ENCODE peak calls at places on chromosomes 4 and X, in four cellular contexts. V is HepG2, H is Panc1, M is K562. Q is an unnamed sample.

GRCh38 chr4:3786196-3786869 is 20.1 kb downstream of the ADRA2C start:
- DNase-seq in V (peak; percentile 59), H (no peak), M (no peak), Q (no peak)

GRCh38 chr4:31682796-31683195 is 962.6 kb downstream of the PCDH7 start:
- DNase-seq in V (no peak), H (no peak), M (no peak), Q (no peak)

GRCh38 chr4:22692736-22693135 is at the start of gene GBA3:
- DNase-seq in V (no peak), H (no peak), M (no peak), Q (no peak)

GRCh38 chrX:32448320-32448719 is 763.0 kb downstream of the DMD start:
- DNase-seq in V (peak; percentile 0), H (no peak), M (no peak), Q (no peak)

GRCh38 chr4:40255722-40256281 is 59.0 kb downstream of the RHOH start:
- DNase-seq in V (peak; percentile 71), H (peak; percentile 79), M (peak; percentile 23), Q (peak; percentile 97)

GRCh38 chr4:6221851-6222760 is 21.8 kb upstream of the JAKMIP1 start:
- DNase-seq in V (no peak), H (no peak), M (peak; percentile 17), Q (peak; percentile 29)

GRCh38 chr4:59637596-59637995 is 1562.5 kb upstream of the ADGRL3 start:
- DNase-seq in V (no peak), H (no peak), M (no peak), Q (no peak)

GRCh38 chr4:20178902-20179576 is 72.7 kb upstream of the SLIT2 start:
- DNase-seq in V (no peak), H (no peak), M (no peak), Q (no peak)

GRCh38 chrX:14291626-14292025 is 237.7 kb upstream of the GLRA2 start:
- DNase-seq in V (no peak), H (no peak), M (no peak), Q (no peak)

DNA sequence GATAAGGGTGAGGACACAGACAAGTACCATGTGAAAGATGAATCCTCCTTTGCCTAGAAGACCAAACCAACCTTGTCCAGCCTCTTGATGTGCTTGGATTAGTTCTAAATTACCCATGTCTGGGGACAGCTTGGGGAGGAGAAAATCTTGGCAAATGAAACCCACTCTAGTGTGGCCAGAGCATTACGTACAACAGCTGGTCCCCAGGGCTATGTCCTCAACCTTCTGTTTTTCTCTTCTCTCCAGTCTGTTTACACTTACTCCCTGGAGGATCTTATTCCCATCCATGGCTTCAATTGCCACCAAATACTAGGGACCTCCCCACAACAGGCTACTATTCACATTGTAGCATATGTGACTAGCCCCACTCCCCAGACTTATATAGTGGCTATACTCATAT is 384.5 kb downstream of the OPHN1 start:
- DNase-seq in V (no peak), H (no peak), M (no peak), Q (no peak)
- TF ChIP-seq TCF7L2 in V (no peak), H (no peak), M (no peak), Q (no peak)

GRCh38 chrX:11787564-11787963 is 29.5 kb downstream of the MSL3 start:
- DNase-seq in V (peak; percentile 43), H (no peak), M (peak; percentile 67), Q (peak; percentile 10)
- TF ChIP-seq TCF7L2 in V (no peak), H (no peak), M (no peak), Q (no peak)

DNA sequence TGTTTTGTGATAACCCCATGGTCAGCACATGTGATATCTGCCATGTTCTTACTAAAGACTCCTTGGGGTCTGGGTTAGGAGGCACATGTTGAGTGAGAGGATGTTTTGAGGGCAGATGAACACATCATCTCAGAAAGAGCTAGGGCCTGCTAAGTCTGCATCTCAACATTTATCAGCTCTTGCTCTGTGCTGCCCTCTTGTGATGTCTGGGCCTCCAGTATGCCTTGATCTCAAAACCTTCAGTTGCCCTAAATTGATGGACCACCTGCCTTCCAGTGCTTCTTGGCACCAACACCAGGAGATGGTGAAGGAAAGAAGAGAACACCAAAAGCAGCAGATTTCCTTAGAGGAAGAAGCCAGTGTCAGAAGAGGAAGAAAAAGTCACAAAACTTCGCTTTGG is 22.5 kb downstream of the MID1 start:
- DNase-seq in V (peak; percentile 28), H (no peak), M (peak; percentile 16), Q (no peak)
- TF ChIP-seq TCF7L2 in V (no peak), H (no peak), M (no peak), Q (no peak)

DNA sequence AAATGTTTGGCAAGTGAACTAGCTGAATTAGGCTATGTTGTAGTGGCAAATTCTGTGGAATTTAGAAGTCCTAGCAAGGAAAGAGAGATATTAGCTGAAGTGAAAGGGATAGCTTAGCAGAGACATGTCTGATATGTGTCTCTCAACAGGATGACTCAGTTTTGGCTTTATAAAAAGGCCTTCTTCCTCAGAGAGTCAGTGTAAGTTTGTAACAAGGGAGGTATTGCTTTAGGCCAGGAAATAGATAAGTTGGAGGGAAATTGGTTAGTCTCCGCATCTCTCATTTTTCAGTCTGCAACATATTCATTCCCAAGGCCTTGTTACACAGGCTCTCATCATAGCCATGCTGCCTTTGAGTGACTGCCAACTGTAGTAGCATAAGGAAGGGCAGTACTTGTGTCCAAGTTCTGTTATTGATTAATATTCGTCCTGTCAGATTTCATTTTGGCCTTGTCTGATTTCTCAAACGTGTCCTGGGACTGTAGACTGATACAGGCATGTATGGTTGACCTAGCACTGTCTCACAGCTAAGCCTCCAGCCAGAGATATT is 4.0 kb downstream of the TMEM164 start:
- DNase-seq in V (no peak), H (no peak), M (peak; percentile 9), Q (no peak)
- TF ChIP-seq TCF7L2 in V (no peak), H (no peak), M (no peak), Q (no peak)

DNA sequence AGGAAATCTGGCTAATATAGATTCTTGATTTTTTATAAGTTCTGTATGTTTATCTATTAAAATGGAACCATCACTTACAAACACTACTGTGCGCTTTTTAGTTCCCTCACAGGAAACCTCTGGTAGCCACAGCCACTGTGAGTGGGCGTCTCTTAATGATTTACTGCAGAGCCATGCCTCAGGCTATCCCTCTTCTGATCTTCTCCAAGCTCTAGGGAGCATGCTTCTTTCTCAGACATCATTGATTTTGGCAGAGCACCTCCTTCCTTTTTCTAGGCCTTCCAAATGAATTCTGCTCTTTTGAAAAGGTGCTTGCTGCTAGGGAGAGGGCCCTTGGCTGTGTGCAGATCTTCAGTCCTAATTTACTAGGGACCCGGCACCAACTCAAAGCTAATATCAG is 61.1 kb upstream of the STS start:
- DNase-seq in V (no peak), H (no peak), M (peak; percentile 6), Q (no peak)
- TF ChIP-seq TCF7L2 in V (no peak), H (no peak), M (no peak), Q (no peak)

DNA sequence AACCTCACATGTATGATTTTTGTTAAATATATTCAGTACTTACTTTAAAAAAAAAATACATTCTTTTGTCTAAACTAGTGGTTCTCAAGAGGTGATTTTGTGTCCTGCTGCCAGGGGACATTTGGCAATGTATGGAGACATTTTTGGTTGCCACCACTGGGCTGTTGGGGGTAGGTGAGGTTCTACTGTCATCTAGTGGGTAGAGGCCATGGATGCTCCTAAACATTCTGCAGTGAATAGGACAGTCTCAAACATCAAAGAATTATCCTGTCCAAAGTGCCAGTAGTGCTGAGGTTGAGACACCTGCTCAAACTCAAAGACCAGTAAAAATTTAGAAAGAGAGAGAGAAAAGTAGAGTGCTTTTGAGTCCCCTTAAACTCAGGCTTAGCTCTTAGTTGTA is 32.9 kb upstream of the PGM2 start:
- DNase-seq in V (peak; percentile 27), H (peak; percentile 20), M (no peak), Q (no peak)
- TF ChIP-seq TCF7L2 in V (no peak), H (no peak), M (no peak), Q (peak; percentile 74)

DNA sequence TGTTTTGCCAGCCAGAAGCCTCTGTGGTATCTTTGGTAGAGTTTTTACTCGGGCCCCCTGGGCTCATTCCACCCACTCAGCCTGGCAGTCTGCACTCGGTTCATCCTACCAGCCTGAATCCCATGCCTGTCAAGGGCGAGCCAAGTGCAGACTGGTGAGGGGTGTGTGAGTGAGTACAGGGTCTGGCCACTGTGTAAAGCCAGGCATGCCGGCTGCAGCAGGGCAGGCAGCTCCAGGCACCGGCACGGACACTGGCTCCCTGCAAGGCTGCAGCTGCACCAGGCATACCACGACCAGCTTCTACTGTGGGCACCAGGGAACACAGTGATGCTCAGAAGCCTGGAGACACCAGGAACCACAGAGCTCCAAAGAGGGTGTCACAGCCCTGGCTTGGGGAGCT is 194.0 kb upstream of the GALNT7 start:
- DNase-seq in V (no peak), H (no peak), M (no peak), Q (no peak)
- TF ChIP-seq TCF7L2 in V (no peak), H (no peak), M (no peak), Q (no peak)

Q was measured in HCT116.